ENCODE peak calls at places on chromosomes 13 and 19, in five cellular contexts. V is suprapubic skin, E is substantia nigra, L is AG08396, U is mesenteric fat pad. B is an unnamed sample.

GRCh38 chr19:17337675-17338439 is 504 bp downstream of the GTPBP3 start:
- DNase-seq in V (peak), E (no peak), L (peak), U (no peak), B (no peak)

GRCh38 chr13:114099918-114100445 is 32.4 kb downstream of the RASA3 start:
- DNase-seq in V (peak), E (no peak), L (peak), U (peak), B (no peak)

GRCh38 chr19:22620912-22621311 is 13.2 kb upstream of the ZNF492 start:
- DNase-seq in V (no peak), E (no peak), L (no peak), U (no peak), B (peak)

GRCh38 chr13:37187110-37187509 is 81.6 kb upstream of the CSNK1A1L start:
- DNase-seq in V (no peak), E (no peak), L (no peak), U (no peak), B (no peak)

GRCh38 chr13:38008636-38009035 is 139.1 kb upstream of the TRPC4 start:
- DNase-seq in V (no peak), E (no peak), L (no peak), U (no peak), B (no peak)

GRCh38 chr19:49746206-49746958 is 16.7 kb downstream of the TSKS start:
- DNase-seq in V (peak), E (peak), L (peak), U (no peak), B (no peak)

GRCh38 chr13:95535243-95535642 is 17.3 kb upstream of the CLDN10 start:
- DNase-seq in V (no peak), E (no peak), L (no peak), U (no peak), B (no peak)

GRCh38 chr13:25378528-25378927 is 6.8 kb downstream of the ATP8A2 start:
- DNase-seq in V (no peak), E (no peak), L (no peak), U (no peak), B (no peak)

GRCh38 chr19:30784850-30785459 is 412.8 kb downstream of the ZNF536 start:
- DNase-seq in V (no peak), E (peak), L (peak), U (no peak), B (no peak)

GRCh38 chr19:47549341-47549768 is 23.6 kb downstream of the ZNF541 start:
- DNase-seq in V (no peak), E (no peak), L (no peak), U (no peak), B (no peak)

GRCh38 chr19:3987619-3988371 is 2.5 kb upstream of the EEF2 start:
- DNase-seq in V (peak), E (peak), L (peak), U (peak), B (no peak)

GRCh38 chr19:1167687-1168561 is 6.1 kb downstream of the SBNO2 start:
- DNase-seq in V (peak), E (no peak), L (no peak), U (no peak), B (no peak)

GRCh38 chr13:40576369-40576768 is 90.1 kb downstream of the FOXO1 start:
- DNase-seq in V (no peak), E (no peak), L (no peak), U (no peak), B (no peak)

GRCh38 chr19:37007587-37008220 is 70.5 kb upstream of the ZNF420 start:
- DNase-seq in V (no peak), E (peak), L (peak), U (no peak), B (no peak)

GRCh38 chr13:86087241-86087640 is 288.0 kb upstream of the SLITRK6 start:
- DNase-seq in V (no peak), E (no peak), L (no peak), U (no peak), B (no peak)

GRCh38 chr13:74046461-74046860 is 87.7 kb downstream of the KLF12 start:
- DNase-seq in V (no peak), E (no peak), L (no peak), U (no peak), B (no peak)

GRCh38 chr13:77728265-77728966 is 30.9 kb downstream of the SLAIN1 start:
- DNase-seq in V (no peak), E (no peak), L (no peak), U (no peak), B (no peak)